ENCODE peak calls at places on chromosomes 2 and 18, in nine cellular contexts. F, C, B, N, Y, H, K, S and Z are unnamed samples. For H3K4me1, the result is how much of the 10 kb centered on the place peaks cover.

GRCh38 chr2:225920621-225921020 is 521.1 kb downstream of the NYAP2 start:
- DNase-seq in F (no peak), C (no peak), B (no peak), N (no peak), Y (no peak), H (peak), K (no peak), S (no peak), Z (no peak)

GRCh38 chr18:60471652-60472051 is 99.1 kb upstream of the MC4R start:
- DNase-seq in F (no peak), C (no peak), B (no peak), N (no peak), Y (no peak), H (peak), K (no peak), S (no peak), Z (no peak)

GRCh38 chr18:11502368-11502767 is 107.0 kb upstream of the SLC35G4 start:
- DNase-seq in F (no peak), C (peak), B (no peak), N (no peak), Y (no peak), H (no peak), K (no peak), S (no peak), Z (no peak)

GRCh38 chr18:59701272-59701671 is 4.0 kb upstream of the CCBE1 start:
- DNase-seq in F (no peak), C (no peak), B (no peak), N (no peak), Y (no peak), H (no peak), K (no peak), S (no peak), Z (no peak)

GRCh38 chr2:44470151-44470550 is 108.4 kb downstream of the CAMKMT start:
- DNase-seq in F (no peak), C (no peak), B (no peak), N (no peak), Y (no peak), H (no peak), K (no peak), S (no peak), Z (no peak)

GRCh38 chr18:79634593-79634992 is 45.0 kb upstream of the CTDP1 start:
- DNase-seq in F (no peak), C (no peak), B (no peak), N (no peak), Y (no peak), H (no peak), K (no peak), S (no peak), Z (no peak)

GRCh38 chr2:44358498-44358897 is 2.8 kb downstream of the PREPL start:
- DNase-seq in F (peak), C (no peak), B (peak), N (no peak), Y (no peak), H (peak), K (peak), S (peak), Z (no peak)

GRCh38 chr2:97645112-97645699 is 656 bp upstream of the COX5B start:
- DNase-seq in F (no peak), C (no peak), B (no peak), N (peak), Y (peak), H (no peak), K (no peak), S (no peak), Z (no peak)

GRCh38 chr18:58004317-58004716 is 39.7 kb upstream of the NEDD4L start:
- DNase-seq in F (no peak), C (peak), B (no peak), N (no peak), Y (no peak), H (peak), K (no peak), S (no peak), Z (no peak)

GRCh38 chr2:174153757-174154680 is 94.3 kb downstream of the OLA1 start:
- DNase-seq in F (no peak), C (no peak), B (no peak), N (no peak), Y (no peak), H (no peak), K (no peak), S (no peak), Z (no peak)

GRCh38 chr2:225136552-225136951 is 94.3 kb upstream of the DOCK10 start:
- DNase-seq in F (no peak), C (no peak), B (no peak), N (no peak), Y (no peak), H (no peak), K (no peak), S (no peak), Z (no peak)

GRCh38 chr2:241037498-241037897 is 39.1 kb downstream of the SNED1 start:
- DNase-seq in F (no peak), C (no peak), B (no peak), N (no peak), Y (no peak), H (no peak), K (no peak), S (no peak), Z (no peak)

DNA sequence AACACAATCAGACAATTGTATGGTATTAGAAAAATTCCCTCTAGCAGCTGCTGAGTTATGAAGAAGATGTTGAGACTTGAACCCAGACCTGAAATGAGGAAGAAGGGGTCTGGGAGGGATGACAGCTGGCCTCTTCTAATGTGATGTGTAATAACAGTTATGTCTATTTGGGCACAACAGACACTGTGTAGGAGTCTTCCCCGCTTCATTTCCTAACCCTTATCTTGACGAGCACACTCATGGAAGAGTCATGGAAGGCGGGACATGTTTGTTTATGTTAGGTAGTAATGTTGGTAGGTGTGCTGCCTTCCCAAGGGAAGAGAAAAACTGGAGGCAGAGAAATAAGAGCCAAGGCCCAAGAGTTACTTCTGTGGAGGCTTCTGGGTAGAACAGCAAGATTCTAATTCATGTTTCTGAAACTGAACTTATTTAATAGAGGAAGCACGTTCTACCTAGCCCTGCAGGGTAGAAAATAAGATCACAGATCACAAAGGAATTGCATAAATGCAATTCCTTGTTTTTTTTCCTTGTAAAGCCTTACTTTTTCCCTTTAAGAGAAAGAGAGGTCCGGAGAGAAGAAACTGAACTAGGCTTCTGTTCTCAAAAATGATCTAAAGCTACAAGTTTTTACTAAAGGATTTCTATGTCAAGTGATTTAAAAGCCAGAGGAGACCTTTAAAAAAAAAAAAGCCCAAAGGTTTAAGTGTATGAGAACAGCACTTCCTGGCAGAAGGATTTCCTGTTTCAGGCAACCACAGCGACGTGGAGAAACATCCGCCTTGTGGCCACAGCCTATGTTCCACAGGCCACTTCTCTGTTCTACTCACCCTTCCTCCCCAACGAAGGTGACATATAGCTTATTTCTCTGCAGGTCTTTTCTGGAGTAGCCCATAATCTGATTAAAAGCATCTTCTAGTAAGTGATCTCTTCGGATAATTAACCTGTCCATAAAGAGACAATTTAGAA is 68.5 kb upstream of the STK17B start:
- DNase-seq in F (peak), C (no peak), B (peak), N (peak), Y (peak), H (peak), K (peak), S (peak), Z (peak)
- H3K4me1 ChIP-seq in F (under half), C (under half), B (half or more), N (half or more), Y (under half), H (under half), K (under half), S (under half), Z (half or more)

DNA sequence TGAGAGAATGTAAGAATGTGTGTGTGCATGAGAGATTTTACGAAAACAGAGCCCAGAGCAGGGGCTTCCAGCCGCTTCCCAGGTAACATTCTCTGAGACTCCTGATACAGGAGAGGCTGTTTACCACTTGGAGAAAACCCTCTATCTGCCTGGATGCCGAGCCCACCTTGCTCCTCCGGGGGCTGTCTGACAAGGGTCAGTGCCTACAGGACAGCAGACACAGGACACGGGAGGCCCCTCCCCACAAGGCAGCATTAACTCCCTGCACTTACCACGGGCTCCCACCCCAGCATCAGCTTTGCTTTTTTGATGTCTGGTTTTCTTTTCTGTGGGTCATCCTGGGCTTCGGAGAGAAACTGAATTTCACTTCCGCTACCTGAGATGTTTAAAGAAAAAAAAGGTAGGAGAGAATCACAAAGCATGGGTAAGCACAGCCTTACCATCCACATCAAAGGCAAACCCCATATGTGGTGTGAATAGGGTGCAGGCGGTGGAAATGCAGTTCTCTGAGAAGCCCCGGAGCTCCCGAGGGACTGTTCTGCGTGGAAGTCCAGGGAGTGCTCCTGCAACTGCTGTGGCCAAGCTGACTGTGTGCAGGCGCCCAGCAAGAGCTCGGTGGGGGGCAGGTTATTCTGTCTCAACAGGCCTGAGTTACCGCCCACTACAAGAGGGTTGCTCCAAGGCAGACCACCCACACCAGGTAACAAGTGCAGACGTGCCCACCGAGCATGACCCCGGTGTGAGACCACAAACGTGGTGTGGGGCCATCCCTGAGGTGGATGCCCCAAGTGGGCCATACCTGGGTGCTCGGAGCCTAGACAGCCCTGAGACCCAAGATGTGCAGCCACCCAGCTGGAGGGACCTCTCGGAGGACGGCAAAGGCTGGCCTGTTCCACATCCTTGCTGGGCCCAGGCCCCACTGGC is 97.4 kb downstream of the UXS1 start:
- DNase-seq in F (no peak), C (no peak), B (peak), N (no peak), Y (no peak), H (no peak), K (no peak), S (no peak), Z (no peak)
- H3K27ac ChIP-seq in F (no peak), C (no peak), B (peak), N (no peak), Y (no peak), H (no peak), K (no peak), S (no peak), Z (peak)

GRCh38 chr2:159155791-159156190 is 130.7 kb downstream of the WDSUB1 start:
- DNase-seq in F (no peak), C (no peak), B (no peak), N (no peak), Y (no peak), H (no peak), K (no peak), S (no peak), Z (no peak)
- H3K4me1 ChIP-seq in F (under half), C (under half), B (under half), N (under half), Y (half or more), H (under half), K (under half), S (under half), Z (under half)

GRCh38 chr2:217392930-217393584 is 533.2 kb upstream of the TNP1 start:
- DNase-seq in F (no peak), C (no peak), B (no peak), N (no peak), Y (no peak), H (no peak), K (no peak), S (no peak), Z (no peak)
- H3K27ac ChIP-seq in F (peak), C (no peak), B (no peak), N (no peak), Y (peak), H (no peak), K (peak), S (no peak), Z (no peak)

DNA sequence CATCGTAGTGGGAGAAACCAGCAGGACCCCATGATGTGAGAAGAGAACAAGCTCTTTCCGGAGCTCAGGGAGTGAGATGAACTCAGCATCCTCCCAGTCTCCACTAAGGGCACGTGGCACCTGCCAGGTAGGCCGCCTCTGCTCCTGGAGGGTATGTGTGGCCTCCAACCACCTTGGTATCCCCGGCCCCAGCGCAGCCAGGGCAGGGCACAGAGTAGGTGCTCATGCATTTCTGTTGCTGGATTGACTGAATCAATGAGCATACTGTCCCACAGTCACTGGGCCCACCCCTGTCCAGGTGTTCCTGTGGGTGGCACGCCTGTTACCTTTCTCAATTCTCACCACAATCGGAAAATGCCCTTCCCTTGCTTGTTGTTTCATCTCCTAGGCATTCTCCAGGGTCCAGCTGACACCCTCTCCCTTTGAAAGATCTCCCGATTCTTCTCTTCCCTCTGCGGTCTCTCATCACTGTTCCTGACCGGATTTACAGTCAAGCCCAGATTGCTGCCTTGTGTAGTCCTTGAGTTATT is 138.5 kb upstream of the SMAD2 start:
- DNase-seq in F (no peak), C (no peak), B (no peak), N (no peak), Y (no peak), H (no peak), K (no peak), S (no peak), Z (no peak)
- H3K4me1 ChIP-seq in F (under half), C (under half), B (under half), N (under half), Y (under half), H (under half), K (under half), S (under half), Z (under half)

DNA sequence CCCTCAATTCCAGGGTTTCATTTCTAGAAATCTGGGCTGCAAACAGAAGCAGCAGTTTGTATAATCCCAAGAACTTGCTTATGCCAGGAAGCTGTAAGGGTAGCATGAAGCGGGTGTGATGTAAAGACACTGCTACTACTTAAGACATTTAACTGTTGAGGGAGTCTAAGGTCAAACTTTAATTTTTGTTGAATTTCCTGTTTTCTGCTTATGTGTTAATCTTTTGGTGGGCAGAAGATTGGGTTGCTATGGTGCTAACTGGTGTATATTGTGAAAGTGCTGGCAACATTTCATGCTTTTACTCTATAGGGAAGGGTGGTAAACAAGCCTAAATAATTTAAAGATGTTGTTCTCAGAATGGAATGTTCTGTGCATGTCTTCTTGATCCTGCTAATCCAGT is 2.7 kb downstream of the NCOA1 start:
- DNase-seq in F (no peak), C (no peak), B (no peak), N (no peak), Y (no peak), H (no peak), K (no peak), S (no peak), Z (no peak)
- H3K27ac ChIP-seq in F (no peak), C (no peak), B (no peak), N (no peak), Y (peak), H (no peak), K (peak), S (no peak), Z (no peak)

DNA sequence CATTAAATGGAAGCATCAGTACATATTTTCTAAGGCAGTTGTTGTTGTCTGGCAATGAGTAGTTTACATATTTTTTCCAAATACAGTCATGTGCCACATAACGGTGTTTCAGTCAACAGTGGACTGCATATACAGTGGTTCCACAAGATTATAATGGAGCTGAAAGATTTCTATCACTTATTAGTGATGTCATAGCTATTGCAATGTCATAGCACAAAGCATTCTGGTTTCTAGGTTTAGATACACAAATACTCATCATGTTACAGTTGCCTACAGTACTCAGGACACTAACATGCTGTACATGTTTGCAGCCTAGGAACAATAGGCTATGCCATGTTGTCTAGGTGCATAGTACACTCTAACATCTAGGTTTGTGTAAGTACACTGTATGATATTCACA is 45.0 kb downstream of the RND3 start:
- DNase-seq in F (no peak), C (no peak), B (no peak), N (no peak), Y (no peak), H (no peak), K (no peak), S (no peak), Z (no peak)
- H3K4me1 ChIP-seq in F (under half), C (under half), B (under half), N (under half), Y (under half), H (under half), K (under half), S (under half), Z (under half)

GRCh38 chr2:196783431-196784094 is 15.9 kb downstream of the GTF3C3 start:
- DNase-seq in F (no peak), C (no peak), B (no peak), N (no peak), Y (no peak), H (peak), K (no peak), S (no peak), Z (no peak)
- H3K27ac ChIP-seq in F (no peak), C (no peak), B (no peak), N (no peak), Y (no peak), H (no peak), K (no peak), S (no peak), Z (no peak)

GRCh38 chr2:128303911-128304310 is 14.8 kb downstream of the HS6ST1 start:
- DNase-seq in F (no peak), C (no peak), B (no peak), N (no peak), Y (no peak), H (no peak), K (peak), S (no peak), Z (no peak)

GRCh38 chr2:128302011-128302743 is 16.5 kb downstream of the HS6ST1 start:
- DNase-seq in F (no peak), C (no peak), B (no peak), N (no peak), Y (no peak), H (no peak), K (peak), S (no peak), Z (no peak)

GRCh38 chr2:128303095-128303791 is 15.4 kb downstream of the HS6ST1 start:
- DNase-seq in F (no peak), C (no peak), B (no peak), N (peak), Y (no peak), H (no peak), K (peak), S (no peak), Z (no peak)

GRCh38 chr2:128301501-128301966 is 17.1 kb downstream of the HS6ST1 start:
- DNase-seq in F (no peak), C (no peak), B (no peak), N (no peak), Y (no peak), H (no peak), K (no peak), S (no peak), Z (no peak)

DNA sequence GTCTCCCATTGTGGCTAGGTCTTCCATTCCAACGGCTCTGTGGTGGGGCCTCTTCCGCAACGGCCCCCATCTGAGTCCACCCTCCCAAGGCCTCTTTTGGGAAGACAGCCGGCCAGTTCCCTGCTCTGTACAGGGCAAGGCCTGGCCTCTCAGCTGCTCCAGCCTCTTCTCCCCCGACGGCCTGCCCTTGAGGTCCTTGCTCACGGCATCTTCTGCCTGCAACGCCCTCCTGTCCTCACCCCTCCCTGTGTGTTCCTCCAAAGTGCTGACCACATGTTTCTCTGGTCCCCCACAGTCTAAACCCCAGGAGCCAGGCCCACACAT is 16.0 kb downstream of the HS6ST1 start:
- DNase-seq in F (no peak), C (no peak), B (no peak), N (no peak), Y (no peak), H (no peak), K (no peak), S (no peak), Z (no peak)
- H3K4me1 ChIP-seq in F (half or more), C (under half), B (under half), N (under half), Y (half or more), H (under half), K (under half), S (under half), Z (under half)